ENCODE peak calls at places on chromosomes 6 and 20, in five cellular contexts. M is fibroblast of lung, U is A549, C is adrenal gland, T is cardiac fibroblast. G is an unnamed sample.

GRCh38 chr20:38843346-38843745 is 37.8 kb downstream of the PPP1R16B start:
- DNase-seq in C (no peak), T (no peak), U (no peak), M (no peak), G (no peak)

GRCh38 chr6:17289491-17290106 is 8.4 kb downstream of the RBM24 start:
- DNase-seq in T (peak), C (peak), U (no peak), M (peak), G (no peak)

GRCh38 chr6:94300424-94301144 is 881.2 kb upstream of the EPHA7 start:
- DNase-seq in M (no peak), C (no peak), U (no peak), T (no peak), G (no peak)

GRCh38 chr6:37212268-37212667 is 42.3 kb downstream of the PIM1 start:
- DNase-seq in M (no peak), T (no peak), C (no peak), U (no peak), G (no peak)

GRCh38 chr6:29748391-29749352 is 25.4 kb downstream of the HLA-F start:
- DNase-seq in T (peak), M (peak), U (peak), C (peak), G (peak)

GRCh38 chr20:45780159-45780558 is 11.5 kb downstream of the WFDC3 start:
- DNase-seq in U (no peak), C (no peak), M (no peak), T (no peak), G (no peak)

GRCh38 chr6:138099832-138100231 is 7.4 kb downstream of the PERP start:
- DNase-seq in T (peak), M (peak), U (no peak), C (no peak), G (no peak)

GRCh38 chr6:146911635-146912034 is 292.6 kb upstream of the STXBP5 start:
- DNase-seq in T (no peak), U (no peak), C (no peak), M (no peak), G (no peak)

GRCh38 chr6:22765015-22765414 is 195.6 kb downstream of the HDGFL1 start:
- DNase-seq in C (no peak), T (peak), M (peak), U (no peak), G (no peak)

GRCh38 chr6:1635305-1636010 is 25.7 kb downstream of the FOXC1 start:
- DNase-seq in M (no peak), T (no peak), C (no peak), U (no peak), G (no peak)

GRCh38 chr20:16314320-16314719 is 258.9 kb downstream of the KIF16B start:
- DNase-seq in U (no peak), T (no peak), M (no peak), C (no peak), G (no peak)
- H3K4me3 ChIP-seq in U (no peak), T (no peak), M (no peak), C (no peak), G (no peak)

GRCh38 chr6:169838291-169839028 is 87.0 kb downstream of the ERMARD start:
- DNase-seq in C (no peak), U (no peak), T (no peak), M (no peak), G (no peak)
- TF ChIP-seq CTCF in C (no peak), U (no peak), T (no peak), M (no peak), G (no peak)

GRCh38 chr6:127765949-127766348 is 134.9 kb downstream of the THEMIS start:
- DNase-seq in C (no peak), T (no peak), U (no peak), M (no peak), G (no peak)

GRCh38 chr6:127762284-127762683 is 138.6 kb downstream of the THEMIS start:
- DNase-seq in T (no peak), U (no peak), C (no peak), M (no peak), G (no peak)

GRCh38 chr6:127768745-127769144 is 132.1 kb downstream of the THEMIS start:
- DNase-seq in U (no peak), T (no peak), C (no peak), M (no peak), G (no peak)

DNA sequence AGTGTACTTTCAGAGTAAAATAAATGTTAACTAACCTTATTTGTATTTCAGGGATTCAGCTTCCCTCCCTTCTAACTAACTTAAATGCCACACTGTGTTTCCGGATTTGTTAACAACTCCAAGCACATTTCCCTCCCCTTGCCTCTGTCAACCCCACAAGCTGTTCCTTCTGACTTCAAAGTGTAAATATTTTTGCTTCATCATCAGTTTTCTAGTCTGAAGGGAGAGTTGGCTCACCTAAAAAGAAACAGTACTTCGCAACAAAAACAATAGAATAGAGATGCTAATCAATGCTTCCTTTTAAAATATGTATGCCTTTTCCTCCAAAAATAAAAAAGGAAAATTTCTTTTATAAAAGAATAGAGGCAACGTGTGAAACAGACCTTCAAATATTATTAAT is 132.6 kb downstream of the THEMIS start:
- DNase-seq in U (no peak), T (no peak), M (no peak), C (no peak), G (no peak)
- H3K4me3 ChIP-seq in U (no peak), T (no peak), M (no peak), C (no peak), G (no peak)

GRCh38 chr6:26087284-26088115 is at the start of gene HFE:
- DNase-seq in T (peak), M (peak), U (peak), C (peak), G (no peak)
- TF ChIP-seq CTCF in T (no peak), M (peak), U (no peak), C (no peak), G (no peak)

DNA sequence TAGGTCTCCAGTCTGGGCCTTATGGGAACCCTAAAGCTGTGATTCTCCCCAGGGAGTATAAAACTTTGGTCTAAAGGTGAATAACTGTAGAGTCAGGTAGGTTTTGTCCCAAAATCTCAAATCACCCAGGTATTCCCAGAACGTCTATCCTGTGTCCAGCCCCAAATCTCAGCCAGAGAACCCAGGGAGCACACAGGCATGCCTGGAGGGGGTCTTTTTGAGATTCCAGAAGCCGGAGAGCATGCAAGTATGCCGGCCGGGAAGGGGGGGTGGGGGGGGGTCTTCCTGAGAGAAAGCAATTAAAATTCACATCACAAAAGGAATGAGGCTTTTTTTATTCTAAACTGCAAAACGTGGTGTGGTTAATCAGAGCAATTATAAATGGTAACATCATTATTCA is 210.0 kb downstream of the PTPRT start:
- DNase-seq in T (no peak), U (no peak), C (no peak), M (no peak), G (no peak)
- H3K4me3 ChIP-seq in T (no peak), U (no peak), C (no peak), M (no peak), G (no peak)

G was measured in GM12864.